ENCODE peak calls at places on chromosomes 16 and 17, in six cellular contexts. One of them, this sample, is unnamed.

GRCh38 chr16:84795338-84796053 is 24.3 kb upstream of the CRISPLD2 start:
- DNase-seq in mammary epithelial cell: no peak
- DNase-seq in esophagus muscularis mucosa: peak; percentile 97
- DNase-seq in neural crest cell: no peak
- DNase-seq in transverse colon: peak; percentile 66
- DNase-seq in AG10803: peak; percentile 94
- DNase-seq in this sample: no peak

GRCh38 chr16:54594646-54595381 is 308.2 kb upstream of the IRX3 start:
- DNase-seq in mammary epithelial cell: no peak
- DNase-seq in esophagus muscularis mucosa: peak; percentile 74
- DNase-seq in neural crest cell: no peak
- DNase-seq in transverse colon: no peak
- DNase-seq in AG10803: no peak
- DNase-seq in this sample: no peak

GRCh38 chr17:75575197-75575596 is 12.4 kb upstream of the MYO15B start:
- DNase-seq in mammary epithelial cell: no peak
- DNase-seq in esophagus muscularis mucosa: no peak
- DNase-seq in neural crest cell: no peak
- DNase-seq in transverse colon: no peak
- DNase-seq in AG10803: no peak
- DNase-seq in this sample: no peak

GRCh38 chr17:11499881-11500280 is 98.4 kb upstream of the DNAH9 start:
- DNase-seq in mammary epithelial cell: no peak
- DNase-seq in esophagus muscularis mucosa: peak; percentile 77
- DNase-seq in neural crest cell: no peak
- DNase-seq in transverse colon: no peak
- DNase-seq in AG10803: no peak
- DNase-seq in this sample: no peak

GRCh38 chr17:38507436-38507835 is 79.2 kb downstream of the ARHGAP23 start:
- DNase-seq in mammary epithelial cell: no peak
- DNase-seq in esophagus muscularis mucosa: no peak
- DNase-seq in neural crest cell: no peak
- DNase-seq in transverse colon: no peak
- DNase-seq in AG10803: no peak
- DNase-seq in this sample: no peak

GRCh38 chr16:83925957-83926725 is 26.9 kb upstream of the OSGIN1 start:
- DNase-seq in mammary epithelial cell: no peak
- DNase-seq in esophagus muscularis mucosa: no peak
- DNase-seq in neural crest cell: no peak
- DNase-seq in transverse colon: no peak
- DNase-seq in AG10803: no peak
- DNase-seq in this sample: no peak

GRCh38 chr16:2704983-2705275 is 15.1 kb downstream of the PRSS27 start:
- DNase-seq in mammary epithelial cell: no peak
- DNase-seq in esophagus muscularis mucosa: no peak
- DNase-seq in neural crest cell: no peak
- DNase-seq in transverse colon: no peak
- DNase-seq in AG10803: no peak
- DNase-seq in this sample: no peak

GRCh38 chr17:59004338-59005111 is 102.2 kb downstream of the TRIM37 start:
- DNase-seq in mammary epithelial cell: peak; percentile 29
- DNase-seq in esophagus muscularis mucosa: no peak
- DNase-seq in neural crest cell: peak; percentile 69
- DNase-seq in transverse colon: peak; percentile 64
- DNase-seq in AG10803: peak; percentile 54
- DNase-seq in this sample: peak; percentile 53

GRCh38 chr16:30570621-30571443 is 682 bp downstream of the ZNF688 start:
- DNase-seq in mammary epithelial cell: peak; percentile 19
- DNase-seq in esophagus muscularis mucosa: no peak
- DNase-seq in neural crest cell: peak; percentile 23
- DNase-seq in transverse colon: no peak
- DNase-seq in AG10803: peak; percentile 29
- DNase-seq in this sample: no peak

GRCh38 chr16:1688807-1689560 is 10.9 kb downstream of the JPT2 start:
- DNase-seq in mammary epithelial cell: peak; percentile 96
- DNase-seq in esophagus muscularis mucosa: no peak
- DNase-seq in neural crest cell: no peak
- DNase-seq in transverse colon: no peak
- DNase-seq in AG10803: no peak
- DNase-seq in this sample: peak; percentile 92

GRCh38 chr17:8121531-8122390 is 2.1 kb downstream of the HES7 start:
- DNase-seq in mammary epithelial cell: peak; percentile 73
- DNase-seq in esophagus muscularis mucosa: no peak
- DNase-seq in neural crest cell: peak; percentile 65
- DNase-seq in transverse colon: peak; percentile 67
- DNase-seq in AG10803: peak; percentile 56
- DNase-seq in this sample: peak; percentile 86

GRCh38 chr17:45346255-45347015 is 29.6 kb upstream of the MAP3K14 start:
- DNase-seq in mammary epithelial cell: no peak
- DNase-seq in esophagus muscularis mucosa: no peak
- DNase-seq in neural crest cell: no peak
- DNase-seq in transverse colon: peak; percentile 6
- DNase-seq in AG10803: no peak
- DNase-seq in this sample: no peak

GRCh38 chr17:32912218-32912897 is 15.6 kb upstream of the TMEM98 start:
- DNase-seq in mammary epithelial cell: no peak
- DNase-seq in esophagus muscularis mucosa: peak; percentile 84
- DNase-seq in neural crest cell: no peak
- DNase-seq in transverse colon: peak; percentile 87
- DNase-seq in AG10803: peak; percentile 77
- DNase-seq in this sample: no peak

GRCh38 chr17:59842901-59843652 is 49.7 kb downstream of the TUBD1 start:
- DNase-seq in mammary epithelial cell: peak; percentile 97
- DNase-seq in esophagus muscularis mucosa: no peak
- DNase-seq in neural crest cell: no peak
- DNase-seq in transverse colon: peak; percentile 76
- DNase-seq in AG10803: peak; percentile 98
- DNase-seq in this sample: peak; percentile 66

GRCh38 chr17:63421681-63422645 is 24.1 kb downstream of the CYB561 start:
- DNase-seq in mammary epithelial cell: no peak
- DNase-seq in esophagus muscularis mucosa: no peak
- DNase-seq in neural crest cell: no peak
- DNase-seq in transverse colon: no peak
- DNase-seq in AG10803: no peak
- DNase-seq in this sample: no peak

GRCh38 chr16:81746566-81746965 is 32.5 kb upstream of the PLCG2 start:
- DNase-seq in mammary epithelial cell: no peak
- DNase-seq in esophagus muscularis mucosa: no peak
- DNase-seq in neural crest cell: no peak
- DNase-seq in transverse colon: no peak
- DNase-seq in AG10803: no peak
- DNase-seq in this sample: no peak

GRCh38 chr16:81745704-81746558 is 33.2 kb upstream of the PLCG2 start:
- DNase-seq in mammary epithelial cell: peak; percentile 36
- DNase-seq in esophagus muscularis mucosa: no peak
- DNase-seq in neural crest cell: peak; percentile 58
- DNase-seq in transverse colon: peak; percentile 75
- DNase-seq in AG10803: peak; percentile 34
- DNase-seq in this sample: peak; percentile 79

GRCh38 chr16:81744911-81745310 is 34.2 kb upstream of the PLCG2 start:
- DNase-seq in mammary epithelial cell: no peak
- DNase-seq in esophagus muscularis mucosa: no peak
- DNase-seq in neural crest cell: no peak
- DNase-seq in transverse colon: no peak
- DNase-seq in AG10803: no peak
- DNase-seq in this sample: no peak

GRCh38 chr16:81752225-81752875 is 26.7 kb upstream of the PLCG2 start:
- DNase-seq in mammary epithelial cell: no peak
- DNase-seq in esophagus muscularis mucosa: peak; percentile 92
- DNase-seq in neural crest cell: no peak
- DNase-seq in transverse colon: peak; percentile 73
- DNase-seq in AG10803: peak; percentile 22
- DNase-seq in this sample: no peak

DNA sequence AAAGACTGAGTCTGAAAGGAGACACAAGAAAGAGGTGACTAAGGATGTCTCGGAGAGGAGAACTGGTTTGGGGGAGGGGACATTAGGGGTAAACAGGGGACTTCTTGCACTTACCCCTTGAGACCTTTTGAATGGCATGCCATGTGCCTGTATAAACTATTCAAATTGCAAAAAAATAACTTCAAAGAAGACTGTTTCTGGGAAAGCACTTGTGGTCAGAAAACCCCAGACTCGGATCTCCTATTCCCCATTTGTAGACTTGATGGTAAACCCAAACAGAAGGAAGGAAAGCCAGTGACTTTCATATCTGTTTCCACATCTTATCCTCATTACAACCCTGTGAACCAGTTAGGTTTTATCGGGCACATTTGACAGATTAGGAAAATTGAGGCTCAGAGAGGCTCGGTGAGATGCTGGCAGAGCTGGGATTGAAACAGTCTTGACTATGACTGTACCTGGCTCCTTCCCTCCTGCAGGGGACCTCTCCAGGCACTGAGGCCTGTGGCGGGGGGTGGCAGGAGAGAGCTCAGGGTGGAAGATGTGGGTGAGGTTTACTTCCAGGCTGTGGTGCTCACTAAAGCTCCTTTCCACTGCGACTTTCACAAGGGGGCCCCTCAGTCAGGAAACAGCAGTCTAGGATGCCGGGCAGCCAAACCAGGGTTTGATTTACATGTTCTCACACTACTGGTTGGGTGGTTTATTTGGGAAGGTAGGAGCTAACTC is 30.5 kb upstream of the PLCG2 start:
- DNase-seq in mammary epithelial cell: no peak
- DNase-seq in esophagus muscularis mucosa: no peak
- DNase-seq in neural crest cell: no peak
- DNase-seq in transverse colon: no peak
- DNase-seq in AG10803: no peak
- DNase-seq in this sample: no peak
- TF ChIP-seq CTCF in mammary epithelial cell: no peak
- TF ChIP-seq CTCF in esophagus muscularis mucosa: no peak
- TF ChIP-seq CTCF in neural crest cell: no peak
- TF ChIP-seq CTCF in transverse colon: no peak
- TF ChIP-seq CTCF in AG10803: no peak
- TF ChIP-seq CTCF in this sample: no peak

GRCh38 chr17:6045621-6046357 is 24.4 kb upstream of the WSCD1 start:
- DNase-seq in mammary epithelial cell: no peak
- DNase-seq in esophagus muscularis mucosa: no peak
- DNase-seq in neural crest cell: no peak
- DNase-seq in transverse colon: no peak
- DNase-seq in AG10803: no peak
- DNase-seq in this sample: no peak
- TF ChIP-seq CTCF in mammary epithelial cell: peak; percentile 7
- TF ChIP-seq CTCF in esophagus muscularis mucosa: no peak
- TF ChIP-seq CTCF in neural crest cell: no peak
- TF ChIP-seq CTCF in transverse colon: no peak
- TF ChIP-seq CTCF in AG10803: no peak
- TF ChIP-seq CTCF in this sample: no peak

GRCh38 chr16:68357521-68357922 is 46.7 kb downstream of the PRMT7 start:
- DNase-seq in mammary epithelial cell: no peak
- DNase-seq in esophagus muscularis mucosa: no peak
- DNase-seq in neural crest cell: no peak
- DNase-seq in transverse colon: no peak
- DNase-seq in AG10803: no peak
- DNase-seq in this sample: no peak

GRCh38 chr16:68356249-68356918 is 45.6 kb downstream of the PRMT7 start:
- DNase-seq in mammary epithelial cell: no peak
- DNase-seq in esophagus muscularis mucosa: no peak
- DNase-seq in neural crest cell: no peak
- DNase-seq in transverse colon: peak; percentile 78
- DNase-seq in AG10803: no peak
- DNase-seq in this sample: no peak

GRCh38 chr16:68356919-68357286 is 46.1 kb downstream of the PRMT7 start:
- DNase-seq in mammary epithelial cell: no peak
- DNase-seq in esophagus muscularis mucosa: no peak
- DNase-seq in neural crest cell: no peak
- DNase-seq in transverse colon: no peak
- DNase-seq in AG10803: no peak
- DNase-seq in this sample: no peak

GRCh38 chr16:68354816-68355215 is 44.0 kb downstream of the PRMT7 start:
- DNase-seq in mammary epithelial cell: no peak
- DNase-seq in esophagus muscularis mucosa: no peak
- DNase-seq in neural crest cell: no peak
- DNase-seq in transverse colon: no peak
- DNase-seq in AG10803: no peak
- DNase-seq in this sample: no peak

DNA sequence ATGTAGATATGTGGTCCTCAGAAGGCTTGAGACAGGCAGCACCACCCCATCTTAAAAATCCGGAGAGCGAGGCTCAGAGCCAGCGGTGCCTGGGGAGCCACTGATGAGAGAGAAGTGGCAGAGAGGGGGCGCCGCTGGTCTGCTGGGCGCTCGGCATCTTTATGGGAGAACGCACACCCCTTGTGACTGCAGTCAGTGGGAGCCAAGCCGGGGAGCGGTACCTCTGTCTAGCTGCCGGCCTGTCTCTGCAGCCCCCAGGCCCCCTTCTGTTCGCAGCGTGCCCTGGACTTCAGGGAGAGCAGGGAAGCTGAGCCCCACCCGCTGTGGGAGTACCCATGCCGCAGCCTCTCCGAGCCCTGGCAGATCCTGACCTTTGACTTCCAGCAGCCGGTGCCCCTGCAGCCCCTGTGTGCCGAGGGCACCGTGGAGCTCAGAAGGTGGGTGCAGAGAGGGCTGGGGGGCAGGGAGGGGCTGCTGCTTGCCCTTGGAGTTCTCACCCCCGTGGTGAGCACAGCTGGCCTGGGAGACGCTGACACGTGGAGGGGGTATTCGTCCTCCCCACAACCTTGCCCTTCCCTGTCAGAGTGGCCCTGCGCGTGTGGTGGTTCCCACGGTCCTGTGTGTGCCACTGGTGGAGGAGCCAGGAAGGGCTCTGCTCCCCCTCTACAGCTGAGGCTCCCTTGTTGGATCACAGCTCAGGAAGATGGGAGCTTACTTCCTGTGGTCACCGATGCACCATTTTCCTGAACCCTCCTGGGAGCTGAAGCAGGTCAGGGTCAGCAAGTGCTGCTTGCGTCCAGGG is 44.8 kb downstream of the PRMT7 start:
- DNase-seq in mammary epithelial cell: no peak
- DNase-seq in esophagus muscularis mucosa: no peak
- DNase-seq in neural crest cell: no peak
- DNase-seq in transverse colon: no peak
- DNase-seq in AG10803: no peak
- DNase-seq in this sample: no peak
- TF ChIP-seq CTCF in mammary epithelial cell: no peak
- TF ChIP-seq CTCF in esophagus muscularis mucosa: no peak
- TF ChIP-seq CTCF in neural crest cell: peak; percentile 22
- TF ChIP-seq CTCF in transverse colon: no peak
- TF ChIP-seq CTCF in AG10803: no peak
- TF ChIP-seq CTCF in this sample: no peak

GRCh38 chr16:67926181-67926742 is 5.4 kb downstream of the CTRL start:
- DNase-seq in mammary epithelial cell: no peak
- DNase-seq in esophagus muscularis mucosa: no peak
- DNase-seq in neural crest cell: no peak
- DNase-seq in transverse colon: no peak
- DNase-seq in AG10803: no peak
- DNase-seq in this sample: no peak
- TF ChIP-seq CTCF in mammary epithelial cell: peak; percentile 10
- TF ChIP-seq CTCF in esophagus muscularis mucosa: no peak
- TF ChIP-seq CTCF in neural crest cell: no peak
- TF ChIP-seq CTCF in transverse colon: no peak
- TF ChIP-seq CTCF in AG10803: no peak
- TF ChIP-seq CTCF in this sample: no peak

GRCh38 chr16:22198547-22199293 is 7.4 kb upstream of the EEF2K start:
- DNase-seq in mammary epithelial cell: no peak
- DNase-seq in esophagus muscularis mucosa: no peak
- DNase-seq in neural crest cell: no peak
- DNase-seq in transverse colon: no peak
- DNase-seq in AG10803: peak; percentile 42
- DNase-seq in this sample: no peak
- TF ChIP-seq CTCF in mammary epithelial cell: peak; percentile 8
- TF ChIP-seq CTCF in esophagus muscularis mucosa: no peak
- TF ChIP-seq CTCF in neural crest cell: no peak
- TF ChIP-seq CTCF in transverse colon: no peak
- TF ChIP-seq CTCF in AG10803: peak; percentile 32
- TF ChIP-seq CTCF in this sample: no peak

GRCh38 chr16:89873109-89873821 is at the start of gene TCF25:
- DNase-seq in mammary epithelial cell: peak; percentile 88
- DNase-seq in esophagus muscularis mucosa: peak; percentile 93
- DNase-seq in neural crest cell: peak; percentile 84
- DNase-seq in transverse colon: peak; percentile 85
- DNase-seq in AG10803: peak; percentile 73
- DNase-seq in this sample: peak; percentile 89
- TF ChIP-seq CTCF in mammary epithelial cell: no peak
- TF ChIP-seq CTCF in esophagus muscularis mucosa: no peak
- TF ChIP-seq CTCF in neural crest cell: peak; percentile 22
- TF ChIP-seq CTCF in transverse colon: no peak
- TF ChIP-seq CTCF in AG10803: no peak
- TF ChIP-seq CTCF in this sample: no peak

This sample was measured in Calu3.